ENCODE peak calls at places on chromosomes 5 and 9, in six cellular contexts. T is CD4-positive, alpha-beta memory T cell; G is suprapubic skin; Y is upper lobe of right lung; D is endodermal cell; I is DND-41. W is an unnamed sample.

GRCh38 chr5:170572453-170572852 is 68.6 kb downstream of the KCNIP1 start:
- DNase-seq in I (no peak), D (no peak), Y (no peak), G (no peak), T (no peak), W (no peak)

GRCh38 chr9:21976334-21976875 is 17.8 kb downstream of the CDKN2A start:
- DNase-seq in I (no peak), G (no peak), T (no peak), D (no peak), Y (no peak), W (no peak)

GRCh38 chr9:91332476-91333231 is 29.1 kb downstream of the AUH start:
- DNase-seq in G (no peak), T (no peak), Y (no peak), I (no peak), D (no peak), W (no peak)

GRCh38 chr9:129236441-129237145 is 58.5 kb upstream of the IER5L start:
- DNase-seq in T (no peak), D (no peak), G (no peak), I (peak; percentile 20), Y (no peak), W (no peak)

GRCh38 chr9:38358390-38359296 is 33.9 kb upstream of the ALDH1B1 start:
- DNase-seq in I (no peak), G (peak; percentile 34), T (no peak), Y (no peak), D (no peak), W (no peak)

GRCh38 chr5:77168187-77168883 is 42.1 kb upstream of the PDE8B start:
- DNase-seq in G (peak; percentile 77), Y (peak; percentile 69), I (no peak), T (no peak), D (peak; percentile 27), W (no peak)

GRCh38 chr9:136756836-136757235 is 1.2 kb downstream of the LCN8 start:
- DNase-seq in G (no peak), D (no peak), Y (no peak), I (no peak), T (no peak), W (no peak)

GRCh38 chr5:178551059-178551458 is 39.1 kb downstream of the COL23A1 start:
- DNase-seq in G (no peak), D (no peak), I (no peak), T (peak; percentile 6), Y (no peak), W (no peak)

GRCh38 chr5:149834246-149834855 is 104.2 kb downstream of the PPARGC1B start:
- DNase-seq in I (peak; percentile 51), T (peak; percentile 43), D (peak; percentile 91), Y (no peak), G (no peak), W (peak; percentile 29)

GRCh38 chr5:104456122-104456521 is 893.5 kb upstream of the NUDT12 start:
- DNase-seq in I (no peak), G (no peak), D (no peak), Y (no peak), T (no peak), W (no peak)

GRCh38 chr9:126722922-126723806 is 81.7 kb upstream of the ZBTB43 start:
- DNase-seq in T (peak; percentile 76), D (peak; percentile 76), Y (no peak), G (no peak), I (peak; percentile 81), W (peak; percentile 68)

GRCh38 chr5:96687812-96688453 is 25.8 kb downstream of the CAST start:
- DNase-seq in D (no peak), Y (no peak), I (no peak), G (no peak), T (peak; percentile 30), W (no peak)

GRCh38 chr5:74340476-74340875 is 300.1 kb downstream of the ENC1 start:
- DNase-seq in Y (no peak), I (no peak), G (no peak), T (no peak), D (no peak), W (no peak)

GRCh38 chr5:60978968-60979367 is 34.0 kb downstream of the NDUFAF2 start:
- DNase-seq in I (no peak), T (no peak), G (no peak), D (peak; percentile 65), Y (no peak), W (no peak)

GRCh38 chr5:19319252-19319651 is 668.7 kb downstream of the CDH18 start:
- DNase-seq in G (no peak), I (no peak), Y (no peak), D (no peak), T (no peak), W (no peak)

GRCh38 chr5:151313357-151313756 is 9.8 kb upstream of the SLC36A3 start:
- DNase-seq in D (no peak), G (no peak), Y (no peak), T (no peak), I (no peak), W (no peak)

GRCh38 chr9:84002344-84002743 is 21.7 kb downstream of the RMI1 start:
- DNase-seq in T (peak; percentile 12), D (no peak), I (no peak), G (no peak), Y (no peak), W (no peak)

GRCh38 chr9:37693265-37693664 is 42.5 kb downstream of the FRMPD1 start:
- DNase-seq in I (no peak), G (no peak), T (no peak), Y (no peak), D (no peak), W (no peak)

GRCh38 chr9:6757988-6758417 is 230 bp downstream of the KDM4C start:
- DNase-seq in D (peak; percentile 99), Y (no peak), T (peak; percentile 94), I (no peak), G (no peak), W (no peak)

GRCh38 chr5:158616707-158617106 is 483.0 kb downstream of the EBF1 start:
- DNase-seq in I (no peak), G (no peak), Y (no peak), T (no peak), D (no peak), W (no peak)

GRCh38 chr5:158609328-158609727 is 490.4 kb downstream of the EBF1 start:
- DNase-seq in I (no peak), Y (no peak), G (no peak), D (no peak), T (no peak), W (no peak)

GRCh38 chr5:158609729-158610128 is 490.0 kb downstream of the EBF1 start:
- DNase-seq in G (no peak), I (no peak), T (no peak), Y (no peak), D (no peak), W (no peak)

GRCh38 chr5:158619083-158619788 is 480.5 kb downstream of the EBF1 start:
- DNase-seq in I (no peak), G (no peak), D (no peak), Y (no peak), T (no peak), W (no peak)

GRCh38 chr5:158614951-158615350 is 484.8 kb downstream of the EBF1 start:
- DNase-seq in T (no peak), I (no peak), G (no peak), Y (no peak), D (no peak), W (no peak)
- H3K9me3 ChIP-seq in T (no peaks in the 10 kb centered on the region), I (no peaks in the 10 kb centered on the region), G (no peaks in the 10 kb centered on the region), Y (no peaks in the 10 kb centered on the region), D (no peaks in the 10 kb centered on the region), W (no peaks in the 10 kb centered on the region)

GRCh38 chr5:105868038-105868775 is 1802.5 kb downstream of the EFNA5 start:
- DNase-seq in T (no peak), Y (no peak), D (peak; percentile 44), I (no peak), G (no peak), W (no peak)

GRCh38 chr5:105865834-105866233 is 1804.9 kb downstream of the EFNA5 start:
- DNase-seq in I (no peak), G (no peak), Y (no peak), D (no peak), T (no peak), W (no peak)
- H3K9me3 ChIP-seq in I (no peaks in the 10 kb centered on the region), G (no peaks in the 10 kb centered on the region), Y (no peaks in the 10 kb centered on the region), D (no peaks in the 10 kb centered on the region), T (no peaks in the 10 kb centered on the region), W (no peaks in the 10 kb centered on the region)

DNA sequence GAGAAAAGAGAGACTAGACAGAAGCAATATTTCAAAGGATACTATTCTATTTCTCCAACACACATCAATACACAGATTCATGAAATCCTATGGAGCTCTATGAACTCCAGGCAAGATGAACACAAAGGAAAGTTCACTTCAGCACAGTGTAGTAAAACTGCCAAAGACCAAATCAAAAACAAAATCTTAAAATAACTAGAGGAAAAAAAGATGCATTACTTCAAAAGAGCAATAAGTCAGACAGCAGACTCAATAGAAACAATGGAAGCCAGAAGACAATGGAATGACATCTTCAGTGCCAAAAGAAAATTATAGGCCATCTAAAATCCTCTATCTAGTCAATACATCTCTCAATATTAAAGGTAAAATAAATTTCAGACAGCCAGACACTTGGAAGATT is 205.3 kb upstream of the TBC1D2 start:
- DNase-seq in T (no peak), Y (no peak), I (no peak), D (no peak), G (no peak), W (no peak)
- H3K9me3 ChIP-seq in T (no peaks in the 10 kb centered on the region), Y (peaks cover 16% of the 10 kb centered on the region), I (peaks cover 9% of the 10 kb centered on the region), D (peaks cover 37% of the 10 kb centered on the region), G (peaks cover 23% of the 10 kb centered on the region), W (no peaks in the 10 kb centered on the region)

GRCh38 chr9:131546336-131547084 is 1.2 kb downstream of the PRRT1B start:
- DNase-seq in G (no peak), I (no peak), Y (no peak), D (peak; percentile 65), T (no peak), W (no peak)

GRCh38 chr9:131543141-131543540 is 2.2 kb upstream of the PRRT1B start:
- DNase-seq in Y (no peak), I (no peak), D (no peak), G (no peak), T (no peak), W (no peak)

GRCh38 chr9:131545003-131545785 is at the start of gene PRRT1B:
- DNase-seq in T (no peak), D (no peak), G (no peak), I (no peak), Y (peak; percentile 94), W (no peak)

DNA sequence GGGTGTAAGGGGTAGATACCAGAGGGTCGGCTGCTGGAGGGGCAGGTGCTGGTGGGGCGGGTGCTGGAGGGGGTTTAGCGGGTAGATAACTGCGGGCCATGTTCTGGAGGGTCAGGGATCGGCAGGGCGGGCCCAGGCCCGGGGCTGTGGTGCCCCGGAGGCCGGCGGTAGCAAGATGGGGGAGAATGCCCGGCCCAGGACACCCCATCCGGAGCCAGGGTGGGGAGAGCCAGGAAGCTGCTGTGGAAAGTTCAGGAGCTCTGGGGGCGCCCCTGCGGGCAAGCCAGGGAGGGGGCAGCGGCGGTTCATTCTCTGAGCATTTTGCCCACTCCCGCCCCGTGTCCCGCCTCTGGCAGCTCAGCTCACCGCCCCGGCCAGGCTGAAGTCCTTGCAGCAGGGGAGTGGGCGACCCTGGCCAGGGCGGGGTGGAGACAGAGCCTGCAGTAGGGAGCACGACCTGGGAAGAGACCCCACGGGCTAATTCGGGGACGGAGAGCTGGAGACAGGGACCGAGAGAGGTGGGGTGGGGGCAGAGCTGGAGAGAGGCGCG is 538 bp downstream of the PRRT1B start:
- DNase-seq in G (no peak), I (no peak), Y (no peak), D (no peak), T (no peak), W (no peak)
- H3K9me3 ChIP-seq in G (peaks cover 14% of the 10 kb centered on the region), I (peaks cover 6% of the 10 kb centered on the region), Y (peaks cover 7% of the 10 kb centered on the region), D (peaks cover 36% of the 10 kb centered on the region), T (no peaks in the 10 kb centered on the region), W (peaks cover 7% of the 10 kb centered on the region)

W was measured in T-helper 17 cell.